ENCODE peak calls at places on chromosomes 16 and 17, in eight cellular contexts. One of them, this sample, is unnamed.

GRCh38 chr16:83561876-83562275 is 245.9 kb upstream of the HSBP1 start:
- DNase-seq in breast epithelium: no peak
- DNase-seq in HCT116: no peak
- DNase-seq in K562: no peak
- DNase-seq in transverse colon: no peak
- DNase-seq in endothelial cell of umbilical vein: peak
- DNase-seq in GM23338: peak
- DNase-seq in prostate gland: no peak
- DNase-seq in this sample: no peak

GRCh38 chr16:10314811-10315210 is 71.0 kb upstream of the ATF7IP2 start:
- DNase-seq in breast epithelium: no peak
- DNase-seq in HCT116: no peak
- DNase-seq in K562: no peak
- DNase-seq in transverse colon: no peak
- DNase-seq in endothelial cell of umbilical vein: no peak
- DNase-seq in GM23338: no peak
- DNase-seq in prostate gland: no peak
- DNase-seq in this sample: no peak

GRCh38 chr16:3127745-3128144 is 7.1 kb upstream of the ZNF213 start:
- DNase-seq in breast epithelium: no peak
- DNase-seq in HCT116: no peak
- DNase-seq in K562: no peak
- DNase-seq in transverse colon: no peak
- DNase-seq in endothelial cell of umbilical vein: no peak
- DNase-seq in GM23338: peak
- DNase-seq in prostate gland: no peak
- DNase-seq in this sample: no peak

GRCh38 chr17:42679001-42679491 is 2.3 kb upstream of the PLEKHH3 start:
- DNase-seq in breast epithelium: peak
- DNase-seq in HCT116: no peak
- DNase-seq in K562: peak
- DNase-seq in transverse colon: peak
- DNase-seq in endothelial cell of umbilical vein: peak
- DNase-seq in GM23338: peak
- DNase-seq in prostate gland: peak
- DNase-seq in this sample: no peak

GRCh38 chr16:7363397-7364053 is 30.9 kb downstream of the RBFOX1 start:
- DNase-seq in breast epithelium: no peak
- DNase-seq in HCT116: no peak
- DNase-seq in K562: no peak
- DNase-seq in transverse colon: no peak
- DNase-seq in endothelial cell of umbilical vein: no peak
- DNase-seq in GM23338: no peak
- DNase-seq in prostate gland: no peak
- DNase-seq in this sample: no peak

GRCh38 chr16:86519007-86519648 is 8.8 kb downstream of the FOXF1 start:
- DNase-seq in breast epithelium: no peak
- DNase-seq in HCT116: no peak
- DNase-seq in K562: no peak
- DNase-seq in transverse colon: no peak
- DNase-seq in endothelial cell of umbilical vein: no peak
- DNase-seq in GM23338: no peak
- DNase-seq in prostate gland: no peak
- DNase-seq in this sample: no peak

GRCh38 chr16:78134944-78135619 is 35.6 kb downstream of the WWOX start:
- DNase-seq in breast epithelium: no peak
- DNase-seq in HCT116: no peak
- DNase-seq in K562: no peak
- DNase-seq in transverse colon: no peak
- DNase-seq in endothelial cell of umbilical vein: no peak
- DNase-seq in GM23338: no peak
- DNase-seq in prostate gland: no peak
- DNase-seq in this sample: no peak

GRCh38 chr16:87186440-87186839 is 130.8 kb downstream of the C16orf95 start:
- DNase-seq in breast epithelium: no peak
- DNase-seq in HCT116: no peak
- DNase-seq in K562: no peak
- DNase-seq in transverse colon: no peak
- DNase-seq in endothelial cell of umbilical vein: peak
- DNase-seq in GM23338: peak
- DNase-seq in prostate gland: no peak
- DNase-seq in this sample: no peak

GRCh38 chr17:36877774-36878173 is 59.5 kb upstream of the LHX1 start:
- DNase-seq in breast epithelium: no peak
- DNase-seq in HCT116: no peak
- DNase-seq in K562: no peak
- DNase-seq in transverse colon: no peak
- DNase-seq in endothelial cell of umbilical vein: no peak
- DNase-seq in GM23338: peak
- DNase-seq in prostate gland: no peak
- DNase-seq in this sample: no peak

DNA sequence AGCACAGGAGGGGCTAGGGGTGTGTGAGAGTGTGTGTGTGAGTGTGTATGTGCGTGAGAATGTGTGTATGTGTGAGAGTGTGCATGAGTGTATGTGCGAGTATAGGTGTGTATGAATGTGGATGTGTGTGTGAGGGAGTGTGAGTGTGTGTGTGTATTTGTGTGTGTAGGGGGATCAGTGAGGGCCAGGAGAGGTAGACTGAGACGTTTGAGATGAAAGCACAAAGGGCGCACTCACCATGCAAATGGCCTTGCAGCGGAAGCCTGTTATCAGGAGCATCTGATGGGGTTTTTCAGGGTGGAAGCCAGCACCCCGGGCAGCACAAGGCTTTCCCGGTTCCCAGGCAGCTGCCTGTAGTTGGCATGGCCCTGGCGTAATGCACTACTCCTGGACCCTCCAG is 14.9 kb downstream of the WNT9B start:
- DNase-seq in breast epithelium: no peak
- DNase-seq in HCT116: no peak
- DNase-seq in K562: no peak
- DNase-seq in transverse colon: no peak
- DNase-seq in endothelial cell of umbilical vein: no peak
- DNase-seq in GM23338: no peak
- DNase-seq in prostate gland: no peak
- DNase-seq in this sample: no peak
- TF ChIP-seq POLR2AphosphoS5 in breast epithelium: no peak
- TF ChIP-seq POLR2AphosphoS5 in HCT116: no peak
- TF ChIP-seq POLR2AphosphoS5 in K562: no peak
- TF ChIP-seq POLR2AphosphoS5 in transverse colon: no peak
- TF ChIP-seq POLR2AphosphoS5 in endothelial cell of umbilical vein: no peak
- TF ChIP-seq POLR2AphosphoS5 in GM23338: no peak
- TF ChIP-seq POLR2AphosphoS5 in prostate gland: no peak
- TF ChIP-seq POLR2AphosphoS5 in this sample: no peak

GRCh38 chr17:62627904-62628603 is 584 bp downstream of the MRC2 start:
- DNase-seq in breast epithelium: peak
- DNase-seq in HCT116: no peak
- DNase-seq in K562: peak
- DNase-seq in transverse colon: peak
- DNase-seq in endothelial cell of umbilical vein: peak
- DNase-seq in GM23338: peak
- DNase-seq in prostate gland: peak
- DNase-seq in this sample: peak

GRCh38 chr17:62625870-62626200 is 1.6 kb upstream of the MRC2 start:
- DNase-seq in breast epithelium: no peak
- DNase-seq in HCT116: no peak
- DNase-seq in K562: no peak
- DNase-seq in transverse colon: no peak
- DNase-seq in endothelial cell of umbilical vein: no peak
- DNase-seq in GM23338: no peak
- DNase-seq in prostate gland: no peak
- DNase-seq in this sample: no peak

GRCh38 chr17:62625184-62625869 is 2.1 kb upstream of the MRC2 start:
- DNase-seq in breast epithelium: no peak
- DNase-seq in HCT116: no peak
- DNase-seq in K562: no peak
- DNase-seq in transverse colon: no peak
- DNase-seq in endothelial cell of umbilical vein: no peak
- DNase-seq in GM23338: no peak
- DNase-seq in prostate gland: no peak
- DNase-seq in this sample: no peak

GRCh38 chr17:62627219-62627903 is at the start of gene MRC2:
- DNase-seq in breast epithelium: peak
- DNase-seq in HCT116: peak
- DNase-seq in K562: peak
- DNase-seq in transverse colon: peak
- DNase-seq in endothelial cell of umbilical vein: peak
- DNase-seq in GM23338: peak
- DNase-seq in prostate gland: peak
- DNase-seq in this sample: peak

DNA sequence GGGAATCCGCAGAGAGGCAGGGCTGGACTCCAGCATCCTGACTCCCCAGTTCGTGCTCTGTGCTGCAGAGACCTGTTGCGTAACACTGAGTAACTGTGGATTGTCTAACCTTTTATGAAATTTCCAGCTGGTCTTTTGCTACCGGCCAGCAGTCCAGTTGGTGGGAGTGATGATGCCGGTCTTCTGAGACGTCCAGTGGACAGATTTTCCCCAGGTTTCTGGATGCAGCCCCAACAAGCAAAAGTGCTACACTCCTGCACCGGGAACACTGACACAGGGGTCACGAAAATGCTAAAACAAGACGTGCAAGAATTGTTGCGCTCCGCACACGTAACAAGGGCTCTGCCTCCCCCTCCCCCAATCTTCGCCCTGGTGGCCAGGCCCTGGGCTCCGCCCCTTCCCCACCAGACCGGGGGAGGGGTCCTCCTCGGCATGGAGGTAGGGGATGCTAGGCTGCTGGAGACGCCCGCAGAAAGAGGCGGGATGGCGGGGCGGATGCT is 701 bp upstream of the MRC2 start:
- DNase-seq in breast epithelium: no peak
- DNase-seq in HCT116: no peak
- DNase-seq in K562: no peak
- DNase-seq in transverse colon: no peak
- DNase-seq in endothelial cell of umbilical vein: no peak
- DNase-seq in GM23338: peak
- DNase-seq in prostate gland: no peak
- DNase-seq in this sample: peak
- TF ChIP-seq POLR2AphosphoS5 in breast epithelium: peak
- TF ChIP-seq POLR2AphosphoS5 in HCT116: no peak
- TF ChIP-seq POLR2AphosphoS5 in K562: no peak
- TF ChIP-seq POLR2AphosphoS5 in transverse colon: no peak
- TF ChIP-seq POLR2AphosphoS5 in endothelial cell of umbilical vein: no peak
- TF ChIP-seq POLR2AphosphoS5 in GM23338: peak
- TF ChIP-seq POLR2AphosphoS5 in prostate gland: no peak
- TF ChIP-seq POLR2AphosphoS5 in this sample: no peak

DNA sequence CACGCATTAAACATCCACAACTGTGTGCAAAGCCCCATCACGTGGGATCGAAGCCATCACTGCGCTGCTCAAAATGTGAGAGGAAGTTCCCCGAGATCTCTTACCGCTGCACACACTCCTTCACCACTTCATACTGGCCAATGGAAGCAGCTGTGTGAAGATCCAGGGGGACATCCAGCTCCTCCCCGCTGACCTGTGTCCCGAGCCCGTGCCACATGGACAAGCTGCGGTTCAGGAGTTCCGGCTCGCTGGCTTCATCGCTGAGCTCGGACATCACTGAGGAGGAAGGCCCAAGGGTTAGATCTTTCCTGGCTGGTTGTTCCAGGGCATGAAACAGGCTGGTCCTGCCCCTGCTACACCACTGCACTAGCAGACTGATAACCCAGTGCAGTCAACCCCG is 4.2 kb downstream of the ANKS3 start:
- DNase-seq in breast epithelium: no peak
- DNase-seq in HCT116: no peak
- DNase-seq in K562: no peak
- DNase-seq in transverse colon: no peak
- DNase-seq in endothelial cell of umbilical vein: no peak
- DNase-seq in GM23338: no peak
- DNase-seq in prostate gland: no peak
- DNase-seq in this sample: no peak
- TF ChIP-seq POLR2AphosphoS5 in breast epithelium: no peak
- TF ChIP-seq POLR2AphosphoS5 in HCT116: no peak
- TF ChIP-seq POLR2AphosphoS5 in K562: no peak
- TF ChIP-seq POLR2AphosphoS5 in transverse colon: no peak
- TF ChIP-seq POLR2AphosphoS5 in endothelial cell of umbilical vein: no peak
- TF ChIP-seq POLR2AphosphoS5 in GM23338: no peak
- TF ChIP-seq POLR2AphosphoS5 in prostate gland: no peak
- TF ChIP-seq POLR2AphosphoS5 in this sample: no peak

GRCh38 chr17:76736349-76737081 is 616 bp downstream of the SRSF2 start:
- DNase-seq in breast epithelium: peak
- DNase-seq in HCT116: no peak
- DNase-seq in K562: peak
- DNase-seq in transverse colon: peak
- DNase-seq in endothelial cell of umbilical vein: peak
- DNase-seq in GM23338: peak
- DNase-seq in prostate gland: peak
- DNase-seq in this sample: no peak

GRCh38 chr17:76735586-76736348 is 1.4 kb downstream of the SRSF2 start:
- DNase-seq in breast epithelium: no peak
- DNase-seq in HCT116: no peak
- DNase-seq in K562: no peak
- DNase-seq in transverse colon: no peak
- DNase-seq in endothelial cell of umbilical vein: no peak
- DNase-seq in GM23338: no peak
- DNase-seq in prostate gland: no peak
- DNase-seq in this sample: no peak

GRCh38 chr17:76738468-76738850 is 540 bp downstream of the MFSD11 start:
- DNase-seq in breast epithelium: no peak
- DNase-seq in HCT116: no peak
- DNase-seq in K562: no peak
- DNase-seq in transverse colon: no peak
- DNase-seq in endothelial cell of umbilical vein: peak
- DNase-seq in GM23338: no peak
- DNase-seq in prostate gland: no peak
- DNase-seq in this sample: no peak

GRCh38 chr17:76737082-76737675 is at the start of gene SRSF2:
- DNase-seq in breast epithelium: peak
- DNase-seq in HCT116: peak
- DNase-seq in K562: peak
- DNase-seq in transverse colon: peak
- DNase-seq in endothelial cell of umbilical vein: peak
- DNase-seq in GM23338: peak
- DNase-seq in prostate gland: peak
- DNase-seq in this sample: peak

DNA sequence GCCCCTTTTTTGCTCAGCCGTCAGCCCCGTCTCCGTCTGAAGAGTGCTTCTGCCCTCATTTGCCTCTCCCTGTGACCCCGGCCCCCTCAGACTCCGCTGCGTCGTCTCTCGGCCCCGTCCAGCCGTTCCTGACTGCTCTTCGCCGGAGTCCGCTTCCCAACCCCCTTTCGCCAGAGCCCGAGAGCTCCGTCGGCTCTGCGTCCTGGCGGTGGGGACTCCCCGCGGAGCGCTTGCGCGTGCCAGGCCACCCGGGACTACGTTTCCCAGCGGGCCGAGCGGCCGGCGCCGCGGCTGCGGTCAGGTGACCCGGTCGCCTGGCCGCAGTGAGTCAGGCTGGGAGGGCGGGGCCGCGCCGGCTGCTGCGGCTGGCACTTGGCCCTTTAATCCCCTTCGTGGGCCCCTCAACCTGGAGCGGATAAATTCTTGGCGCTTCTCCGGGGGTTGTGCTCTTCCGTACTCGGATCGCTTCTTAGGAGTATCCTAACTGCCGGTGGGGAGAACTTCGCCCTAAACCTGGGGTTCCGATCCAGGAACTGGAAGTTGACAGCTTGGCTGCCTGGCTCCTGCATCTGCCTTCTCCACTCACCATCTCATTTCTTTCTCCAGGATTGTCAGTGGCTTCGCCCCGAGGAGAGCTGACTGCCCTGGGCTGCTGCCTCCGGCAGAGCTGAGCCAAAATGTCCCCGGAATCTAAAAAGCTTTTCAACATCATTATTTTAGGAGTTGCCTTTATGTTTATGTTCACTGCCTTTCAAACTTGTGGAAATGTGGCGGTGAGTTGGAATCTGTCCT is at the start of gene MFSD11:
- DNase-seq in breast epithelium: peak
- DNase-seq in HCT116: peak
- DNase-seq in K562: peak
- DNase-seq in transverse colon: peak
- DNase-seq in endothelial cell of umbilical vein: peak
- DNase-seq in GM23338: peak
- DNase-seq in prostate gland: peak
- DNase-seq in this sample: peak
- TF ChIP-seq POLR2AphosphoS5 in breast epithelium: peak
- TF ChIP-seq POLR2AphosphoS5 in HCT116: peak
- TF ChIP-seq POLR2AphosphoS5 in K562: peak
- TF ChIP-seq POLR2AphosphoS5 in transverse colon: peak
- TF ChIP-seq POLR2AphosphoS5 in endothelial cell of umbilical vein: no peak
- TF ChIP-seq POLR2AphosphoS5 in GM23338: peak
- TF ChIP-seq POLR2AphosphoS5 in prostate gland: no peak
- TF ChIP-seq POLR2AphosphoS5 in this sample: peak

This sample was measured in GM12891.